ENCODE peak calls at places on chromosomes 7 and 10, in eight cellular contexts. One of them, this sample, is unnamed.

GRCh38 chr10:101012525-101013364 is 13.1 kb downstream of the LZTS2 start:
- DNase-seq in prostate gland: peak; percentile 84
- DNase-seq in OCI-LY7: peak; percentile 79
- DNase-seq in DND-41: peak; percentile 78
- DNase-seq in colonic mucosa: peak; percentile 92
- DNase-seq in fibroblast of the aortic adventitia: peak; percentile 91
- DNase-seq in esophagus muscularis mucosa: no peak
- DNase-seq in fibroblast of mammary gland: peak; percentile 94
- DNase-seq in this sample: peak; percentile 67

GRCh38 chr10:121373411-121373810 is 224.8 kb downstream of the FGFR2 start:
- DNase-seq in prostate gland: no peak
- DNase-seq in esophagus muscularis mucosa: no peak
- DNase-seq in OCI-LY7: no peak
- DNase-seq in fibroblast of mammary gland: no peak
- DNase-seq in DND-41: no peak
- DNase-seq in colonic mucosa: no peak
- DNase-seq in fibroblast of the aortic adventitia: no peak
- DNase-seq in this sample: no peak

GRCh38 chr7:959271-959670 is 4.8 kb upstream of the ADAP1 start:
- DNase-seq in prostate gland: no peak
- DNase-seq in esophagus muscularis mucosa: no peak
- DNase-seq in fibroblast of mammary gland: no peak
- DNase-seq in OCI-LY7: no peak
- DNase-seq in DND-41: no peak
- DNase-seq in fibroblast of the aortic adventitia: no peak
- DNase-seq in colonic mucosa: no peak
- DNase-seq in this sample: no peak

GRCh38 chr7:504221-505081 is 15.2 kb downstream of the PDGFA start:
- DNase-seq in fibroblast of mammary gland: no peak
- DNase-seq in prostate gland: no peak
- DNase-seq in OCI-LY7: no peak
- DNase-seq in fibroblast of the aortic adventitia: no peak
- DNase-seq in colonic mucosa: peak; percentile 68
- DNase-seq in esophagus muscularis mucosa: no peak
- DNase-seq in DND-41: no peak
- DNase-seq in this sample: no peak

GRCh38 chr7:157501576-157501975 is 164.8 kb downstream of the DNAJB6 start:
- DNase-seq in prostate gland: no peak
- DNase-seq in OCI-LY7: no peak
- DNase-seq in colonic mucosa: no peak
- DNase-seq in fibroblast of the aortic adventitia: no peak
- DNase-seq in DND-41: no peak
- DNase-seq in esophagus muscularis mucosa: no peak
- DNase-seq in fibroblast of mammary gland: no peak
- DNase-seq in this sample: no peak

GRCh38 chr10:71314028-71314693 is 4.9 kb upstream of the SLC29A3 start:
- DNase-seq in fibroblast of mammary gland: peak; percentile 47
- DNase-seq in fibroblast of the aortic adventitia: peak; percentile 54
- DNase-seq in prostate gland: peak; percentile 35
- DNase-seq in esophagus muscularis mucosa: no peak
- DNase-seq in colonic mucosa: no peak
- DNase-seq in OCI-LY7: peak; percentile 70
- DNase-seq in DND-41: peak; percentile 63
- DNase-seq in this sample: peak; percentile 52

GRCh38 chr7:43693687-43694398 is 35.5 kb downstream of the COA1 start:
- DNase-seq in fibroblast of the aortic adventitia: peak; percentile 78
- DNase-seq in colonic mucosa: no peak
- DNase-seq in OCI-LY7: no peak
- DNase-seq in DND-41: no peak
- DNase-seq in prostate gland: no peak
- DNase-seq in esophagus muscularis mucosa: no peak
- DNase-seq in fibroblast of mammary gland: peak; percentile 90
- DNase-seq in this sample: no peak

GRCh38 chr7:22561895-22562593 is 62.1 kb upstream of the STEAP1B start:
- DNase-seq in fibroblast of mammary gland: no peak
- DNase-seq in prostate gland: no peak
- DNase-seq in OCI-LY7: no peak
- DNase-seq in colonic mucosa: no peak
- DNase-seq in DND-41: no peak
- DNase-seq in esophagus muscularis mucosa: peak; percentile 84
- DNase-seq in fibroblast of the aortic adventitia: peak; percentile 49
- DNase-seq in this sample: no peak

GRCh38 chr7:26081627-26082026 is 70.4 kb upstream of the NFE2L3 start:
- DNase-seq in fibroblast of the aortic adventitia: no peak
- DNase-seq in OCI-LY7: no peak
- DNase-seq in colonic mucosa: peak; percentile 44
- DNase-seq in DND-41: peak; percentile 54
- DNase-seq in esophagus muscularis mucosa: no peak
- DNase-seq in prostate gland: no peak
- DNase-seq in fibroblast of mammary gland: no peak
- DNase-seq in this sample: no peak

GRCh38 chr7:48424731-48425130 is 253.5 kb downstream of the ABCA13 start:
- DNase-seq in fibroblast of mammary gland: peak; percentile 5
- DNase-seq in DND-41: no peak
- DNase-seq in colonic mucosa: no peak
- DNase-seq in prostate gland: no peak
- DNase-seq in fibroblast of the aortic adventitia: no peak
- DNase-seq in esophagus muscularis mucosa: peak; percentile 26
- DNase-seq in OCI-LY7: peak; percentile 57
- DNase-seq in this sample: peak; percentile 55

GRCh38 chr10:62437696-62438095 is 63.5 kb downstream of the ZNF365 start:
- DNase-seq in OCI-LY7: peak; percentile 78
- DNase-seq in prostate gland: peak; percentile 22
- DNase-seq in esophagus muscularis mucosa: no peak
- DNase-seq in colonic mucosa: peak; percentile 31
- DNase-seq in DND-41: peak; percentile 14
- DNase-seq in fibroblast of mammary gland: peak; percentile 87
- DNase-seq in fibroblast of the aortic adventitia: peak; percentile 89
- DNase-seq in this sample: peak; percentile 62

GRCh38 chr7:78786055-78786454 is 667.4 kb downstream of the MAGI2 start:
- DNase-seq in fibroblast of the aortic adventitia: no peak
- DNase-seq in fibroblast of mammary gland: no peak
- DNase-seq in OCI-LY7: no peak
- DNase-seq in colonic mucosa: no peak
- DNase-seq in prostate gland: no peak
- DNase-seq in DND-41: no peak
- DNase-seq in esophagus muscularis mucosa: no peak
- DNase-seq in this sample: no peak

GRCh38 chr10:88347022-88347421 is 236.1 kb downstream of the RNLS start:
- DNase-seq in OCI-LY7: no peak
- DNase-seq in DND-41: no peak
- DNase-seq in colonic mucosa: no peak
- DNase-seq in prostate gland: no peak
- DNase-seq in fibroblast of the aortic adventitia: no peak
- DNase-seq in fibroblast of mammary gland: no peak
- DNase-seq in esophagus muscularis mucosa: no peak
- DNase-seq in this sample: no peak

GRCh38 chr10:92691042-92691590 is 1.4 kb downstream of the HHEX start:
- DNase-seq in esophagus muscularis mucosa: peak; percentile 89
- DNase-seq in colonic mucosa: no peak
- DNase-seq in fibroblast of mammary gland: no peak
- DNase-seq in fibroblast of the aortic adventitia: no peak
- DNase-seq in prostate gland: no peak
- DNase-seq in DND-41: no peak
- DNase-seq in OCI-LY7: no peak
- DNase-seq in this sample: no peak

GRCh38 chr7:101433688-101434087 is 71.0 kb downstream of the COL26A1 start:
- DNase-seq in DND-41: no peak
- DNase-seq in esophagus muscularis mucosa: no peak
- DNase-seq in fibroblast of the aortic adventitia: no peak
- DNase-seq in fibroblast of mammary gland: no peak
- DNase-seq in OCI-LY7: no peak
- DNase-seq in prostate gland: no peak
- DNase-seq in colonic mucosa: no peak
- DNase-seq in this sample: no peak

DNA sequence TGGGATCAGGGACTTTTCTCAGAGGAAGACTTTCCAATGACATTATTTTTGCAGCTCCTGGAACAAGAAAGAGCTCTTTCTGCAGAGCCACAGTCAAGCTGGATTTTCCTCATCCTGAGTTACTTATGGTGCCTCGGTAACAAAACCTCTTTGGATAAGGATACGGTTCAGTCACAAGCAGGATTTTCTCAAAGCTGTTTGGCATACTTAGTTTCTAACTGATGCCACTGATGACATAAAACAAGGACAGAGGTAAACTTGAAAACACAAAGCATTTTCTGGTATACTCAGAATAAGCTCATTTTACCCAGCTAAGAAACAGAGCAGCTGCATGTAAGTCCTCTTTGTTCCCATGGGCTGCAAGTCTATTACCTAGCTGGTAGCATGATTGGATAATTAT is 340.9 kb upstream of the MEOX2 start:
- DNase-seq in fibroblast of the aortic adventitia: no peak
- DNase-seq in prostate gland: no peak
- DNase-seq in esophagus muscularis mucosa: no peak
- DNase-seq in colonic mucosa: no peak
- DNase-seq in OCI-LY7: no peak
- DNase-seq in DND-41: no peak
- DNase-seq in fibroblast of mammary gland: peak; percentile 22
- DNase-seq in this sample: no peak
- H3K4me3 ChIP-seq in fibroblast of the aortic adventitia: no peak overlapping the region
- H3K4me3 ChIP-seq in prostate gland: no peak overlapping the region
- H3K4me3 ChIP-seq in esophagus muscularis mucosa: no peak overlapping the region
- H3K4me3 ChIP-seq in colonic mucosa: no peak overlapping the region
- H3K4me3 ChIP-seq in OCI-LY7: no peak overlapping the region
- H3K4me3 ChIP-seq in DND-41: no peak overlapping the region
- H3K4me3 ChIP-seq in fibroblast of mammary gland: no peak overlapping the region
- H3K4me3 ChIP-seq in this sample: no peak overlapping the region

GRCh38 chr7:155549226-155549625 is 2.9 kb upstream of the CNPY1 start:
- DNase-seq in fibroblast of mammary gland: no peak
- DNase-seq in OCI-LY7: no peak
- DNase-seq in prostate gland: no peak
- DNase-seq in colonic mucosa: no peak
- DNase-seq in fibroblast of the aortic adventitia: no peak
- DNase-seq in esophagus muscularis mucosa: no peak
- DNase-seq in DND-41: no peak
- DNase-seq in this sample: no peak
- H3K4me3 ChIP-seq in fibroblast of mammary gland: no peak overlapping the region
- H3K4me3 ChIP-seq in OCI-LY7: no peak overlapping the region
- H3K4me3 ChIP-seq in prostate gland: no peak overlapping the region
- H3K4me3 ChIP-seq in colonic mucosa: no peak overlapping the region
- H3K4me3 ChIP-seq in fibroblast of the aortic adventitia: no peak overlapping the region
- H3K4me3 ChIP-seq in esophagus muscularis mucosa: no peak overlapping the region
- H3K4me3 ChIP-seq in DND-41: no peak overlapping the region
- H3K4me3 ChIP-seq in this sample: no peak overlapping the region

GRCh38 chr7:99563650-99564049 is 5.2 kb downstream of the ZNF655 start:
- DNase-seq in DND-41: no peak
- DNase-seq in prostate gland: no peak
- DNase-seq in fibroblast of the aortic adventitia: peak; percentile 51
- DNase-seq in fibroblast of mammary gland: peak; percentile 80
- DNase-seq in OCI-LY7: no peak
- DNase-seq in esophagus muscularis mucosa: no peak
- DNase-seq in colonic mucosa: no peak
- DNase-seq in this sample: no peak
- H3K4me3 ChIP-seq in DND-41: no peak overlapping the region
- H3K4me3 ChIP-seq in prostate gland: no peak overlapping the region
- H3K4me3 ChIP-seq in fibroblast of the aortic adventitia: no peak overlapping the region
- H3K4me3 ChIP-seq in fibroblast of mammary gland: no peak overlapping the region
- H3K4me3 ChIP-seq in OCI-LY7: no peak overlapping the region
- H3K4me3 ChIP-seq in esophagus muscularis mucosa: no peak overlapping the region
- H3K4me3 ChIP-seq in colonic mucosa: no peak overlapping the region
- H3K4me3 ChIP-seq in this sample: no peak overlapping the region

GRCh38 chr7:5497158-5498103 is 73.8 kb upstream of the TNRC18 start:
- DNase-seq in fibroblast of the aortic adventitia: no peak
- DNase-seq in OCI-LY7: no peak
- DNase-seq in prostate gland: no peak
- DNase-seq in esophagus muscularis mucosa: no peak
- DNase-seq in colonic mucosa: no peak
- DNase-seq in DND-41: peak; percentile 43
- DNase-seq in fibroblast of mammary gland: no peak
- DNase-seq in this sample: peak; percentile 33

GRCh38 chr7:5492249-5493020 is 68.8 kb upstream of the TNRC18 start:
- DNase-seq in colonic mucosa: no peak
- DNase-seq in DND-41: no peak
- DNase-seq in esophagus muscularis mucosa: no peak
- DNase-seq in OCI-LY7: no peak
- DNase-seq in prostate gland: no peak
- DNase-seq in fibroblast of mammary gland: no peak
- DNase-seq in fibroblast of the aortic adventitia: no peak
- DNase-seq in this sample: no peak

GRCh38 chr7:5495581-5496375 is 72.1 kb upstream of the TNRC18 start:
- DNase-seq in colonic mucosa: no peak
- DNase-seq in prostate gland: peak; percentile 89
- DNase-seq in DND-41: no peak
- DNase-seq in OCI-LY7: peak; percentile 17
- DNase-seq in fibroblast of mammary gland: no peak
- DNase-seq in fibroblast of the aortic adventitia: no peak
- DNase-seq in esophagus muscularis mucosa: no peak
- DNase-seq in this sample: no peak

GRCh38 chr7:5494320-5494682 is 70.7 kb upstream of the TNRC18 start:
- DNase-seq in OCI-LY7: no peak
- DNase-seq in DND-41: no peak
- DNase-seq in fibroblast of mammary gland: no peak
- DNase-seq in esophagus muscularis mucosa: no peak
- DNase-seq in colonic mucosa: no peak
- DNase-seq in prostate gland: no peak
- DNase-seq in fibroblast of the aortic adventitia: no peak
- DNase-seq in this sample: no peak

GRCh38 chr7:5494683-5495561 is 71.3 kb upstream of the TNRC18 start:
- DNase-seq in OCI-LY7: peak; percentile 85
- DNase-seq in colonic mucosa: peak; percentile 72
- DNase-seq in prostate gland: peak; percentile 68
- DNase-seq in fibroblast of the aortic adventitia: peak; percentile 76
- DNase-seq in fibroblast of mammary gland: peak; percentile 72
- DNase-seq in esophagus muscularis mucosa: peak; percentile 95
- DNase-seq in DND-41: peak; percentile 77
- DNase-seq in this sample: peak; percentile 79
- H3K4me3 ChIP-seq in OCI-LY7: peak overlapping the region; percentile 10
- H3K4me3 ChIP-seq in colonic mucosa: peak overlapping the region; percentile 9
- H3K4me3 ChIP-seq in prostate gland: no peak overlapping the region
- H3K4me3 ChIP-seq in fibroblast of the aortic adventitia: peak overlapping the region; percentile 22
- H3K4me3 ChIP-seq in fibroblast of mammary gland: no peak overlapping the region
- H3K4me3 ChIP-seq in esophagus muscularis mucosa: peak overlapping the region; percentile 53
- H3K4me3 ChIP-seq in DND-41: no peak overlapping the region
- H3K4me3 ChIP-seq in this sample: no peak overlapping the region

This sample was measured in Jurkat, Clone E6-1.